ENCODE peak calls at places on chromosomes 16 and 17, in four cellular contexts. E, R, P and N are unnamed samples.

GRCh38 chr17:29615492-29616299 is 7.0 kb downstream of the CORO6 start:
- DNase-seq in E (peak), R (peak), P (peak), N (no peak)

GRCh38 chr17:7886227-7887037 is 2.2 kb upstream of the CHD3 start:
- DNase-seq in E (peak), R (no peak), P (no peak), N (peak)

GRCh38 chr17:32494621-32495346 is 8.0 kb downstream of the CDK5R1 start:
- DNase-seq in E (no peak), R (no peak), P (no peak), N (no peak)

GRCh38 chr17:44385287-44386181 is 3.9 kb downstream of the ITGA2B start:
- DNase-seq in E (peak), R (peak), P (peak), N (peak)

GRCh38 chr17:66301864-66302741 is at the start of gene PRKCA:
- DNase-seq in E (peak), R (peak), P (peak), N (peak)

GRCh38 chr17:39051001-39051605 is 83.9 kb upstream of the FBXO47 start:
- DNase-seq in E (no peak), R (no peak), P (no peak), N (no peak)

GRCh38 chr17:2695243-2695960 is 16.2 kb downstream of the CLUH start:
- DNase-seq in E (peak), R (no peak), P (no peak), N (no peak)

GRCh38 chr17:61495161-61495857 is 43.1 kb downstream of the TBX4 start:
- DNase-seq in E (no peak), R (no peak), P (no peak), N (no peak)

GRCh38 chr17:36632916-36633846 is 31.8 kb downstream of the MRM1 start:
- DNase-seq in E (no peak), R (no peak), P (no peak), N (no peak)

GRCh38 chr17:77724876-77725615 is 233.5 kb upstream of the TNRC6C start:
- DNase-seq in E (no peak), R (no peak), P (no peak), N (no peak)

GRCh38 chr17:57645950-57646686 is 99.0 kb downstream of the CCDC182 start:
- DNase-seq in E (no peak), R (no peak), P (no peak), N (no peak)

GRCh38 chr17:68457168-68457538 is at the start of gene WIPI1:
- DNase-seq in E (no peak), R (peak), P (no peak), N (no peak)

GRCh38 chr17:63881935-63882601 is at the start of gene GH2:
- DNase-seq in E (peak), R (peak), P (peak), N (peak)
- TF ChIP-seq ELF4 in E (no peak), R (no peak), P (no peak), N (no peak)

DNA sequence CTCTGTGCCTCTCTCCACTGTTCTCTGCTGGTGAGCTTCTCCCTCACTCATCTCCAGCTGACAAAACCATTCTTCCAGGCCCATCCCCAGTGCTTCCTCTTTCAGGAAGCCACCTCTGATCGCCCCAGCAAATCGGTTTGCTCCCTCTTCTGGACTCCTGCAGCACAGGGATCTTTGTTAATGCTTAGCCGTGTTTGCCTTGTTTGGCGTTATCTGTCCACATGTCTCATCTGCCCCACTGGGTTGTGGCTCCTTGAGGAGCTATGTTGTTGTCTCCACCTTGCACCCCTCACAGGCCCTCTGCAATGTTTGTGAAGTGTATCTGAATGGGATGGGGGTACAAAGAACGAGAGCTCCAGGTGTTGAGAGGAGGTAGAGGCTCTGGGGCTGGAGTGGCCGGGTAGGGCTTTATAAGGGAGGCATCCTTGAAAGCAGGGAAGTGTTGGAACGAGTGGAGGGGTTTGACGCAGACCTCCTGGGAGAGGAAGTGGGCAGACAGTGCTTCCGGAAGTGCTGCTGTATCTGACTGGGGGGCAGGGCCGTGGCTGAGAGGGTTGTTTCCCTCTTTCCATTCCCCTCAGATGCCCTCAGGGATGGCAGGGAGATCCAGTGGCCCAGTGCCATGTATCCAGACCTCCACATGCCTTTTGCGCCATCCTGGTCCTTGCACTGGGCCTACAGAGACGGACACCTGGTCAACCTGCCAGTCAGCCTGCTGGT is 27.8 kb downstream of the CASKIN2 start:
- DNase-seq in E (no peak), R (no peak), P (peak), N (no peak)
- TF ChIP-seq ELF4 in E (no peak), R (no peak), P (peak), N (no peak)

GRCh38 chr16:63808730-63809129 is 1313.1 kb downstream of the CDH11 start:
- DNase-seq in E (no peak), R (no peak), P (no peak), N (no peak)

GRCh38 chr16:63806794-63807506 is 1314.9 kb downstream of the CDH11 start:
- DNase-seq in E (no peak), R (no peak), P (no peak), N (no peak)

DNA sequence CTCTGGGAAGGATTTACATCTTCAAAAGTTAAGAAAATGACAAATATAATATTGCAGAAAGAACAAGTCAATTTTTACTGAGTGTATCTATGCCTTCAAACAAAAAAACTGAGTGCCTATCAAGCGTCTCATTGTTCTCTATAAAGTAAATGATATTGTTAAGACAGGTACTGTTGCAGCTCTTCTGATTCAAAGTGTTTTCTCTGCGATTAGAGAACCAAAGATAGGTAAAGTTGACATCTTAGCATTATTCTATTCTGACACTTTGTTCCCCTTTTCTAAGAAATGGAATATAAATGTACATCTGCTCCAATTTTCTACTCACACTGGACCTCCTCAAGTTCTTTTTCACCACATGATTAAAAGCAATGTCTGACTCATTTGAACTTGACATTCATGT is 1317.7 kb downstream of the CDH11 start:
- DNase-seq in E (no peak), R (no peak), P (no peak), N (no peak)
- TF ChIP-seq ELF4 in E (no peak), R (no peak), P (no peak), N (no peak)

GRCh38 chr17:75664099-75664549 is 2.8 kb downstream of the RECQL5 start:
- DNase-seq in E (no peak), R (no peak), P (no peak), N (no peak)
- TF ChIP-seq ELF4 in E (no peak), R (no peak), P (no peak), N (no peak)

DNA sequence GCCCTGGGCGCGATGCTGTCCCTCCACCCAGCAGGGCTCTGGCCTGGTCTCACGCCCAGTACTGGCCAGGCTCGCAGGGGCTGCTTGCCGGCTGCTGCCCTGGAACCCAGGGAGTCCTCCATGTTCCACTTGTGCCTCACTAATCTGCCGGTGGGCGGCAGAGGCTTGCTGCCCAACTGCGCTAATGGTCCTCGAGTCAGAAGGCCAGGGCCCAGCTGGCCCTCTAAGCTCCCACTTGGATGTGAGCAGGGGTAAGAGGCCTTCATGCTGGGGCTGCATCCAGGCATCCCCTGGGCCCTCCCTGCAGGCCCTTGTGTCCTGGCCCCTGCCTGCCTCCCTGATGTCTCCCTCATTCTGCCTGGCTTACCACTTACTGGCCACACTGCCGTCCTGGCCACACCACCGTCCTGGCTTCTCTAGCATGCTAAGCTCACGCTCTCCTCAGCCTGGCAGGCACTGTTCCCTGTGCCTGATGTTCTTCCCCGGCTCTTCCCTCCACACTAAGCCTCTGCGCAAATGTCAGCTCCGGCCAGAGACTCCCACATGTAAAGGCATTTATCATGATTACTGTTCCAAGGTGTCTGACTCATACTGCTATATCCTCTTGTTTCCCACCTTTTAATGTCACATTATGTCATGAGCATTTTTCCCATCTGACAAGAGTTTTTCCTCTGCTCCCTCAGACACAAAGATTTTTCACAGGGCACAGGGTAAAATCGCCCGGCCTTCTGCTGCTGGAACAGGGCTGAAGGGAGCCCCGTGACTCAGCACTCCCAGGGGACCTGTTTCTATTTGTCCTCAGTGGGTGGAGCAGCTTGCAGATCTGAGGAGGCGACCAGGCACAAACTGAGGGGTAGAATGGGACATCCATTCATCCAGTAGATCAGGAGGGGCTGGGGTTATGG is 15.9 kb downstream of the B9D1 start:
- DNase-seq in E (no peak), R (peak), P (peak), N (no peak)
- TF ChIP-seq ELF4 in E (no peak), R (no peak), P (no peak), N (no peak)

DNA sequence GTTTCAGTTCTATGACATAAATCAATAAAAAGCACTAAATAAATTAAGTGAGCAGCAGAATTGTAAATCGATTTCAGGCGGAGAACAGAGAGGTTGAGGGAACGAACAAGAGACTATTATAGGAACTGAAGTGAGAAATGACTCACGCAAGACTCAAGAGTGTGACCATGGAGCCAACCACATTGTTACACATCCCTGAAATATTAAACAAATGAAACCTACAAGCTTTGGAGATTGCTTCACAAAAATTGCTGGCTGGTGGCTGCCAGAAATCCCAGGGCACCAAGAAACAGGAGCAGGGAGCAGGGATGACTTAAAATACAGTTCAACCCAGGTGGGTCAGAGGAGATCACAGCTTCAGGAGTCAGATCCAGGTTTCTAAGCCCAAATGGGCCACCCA is 111.8 kb downstream of the GSG1L start:
- DNase-seq in E (no peak), R (no peak), P (no peak), N (no peak)
- TF ChIP-seq ELF4 in E (no peak), R (no peak), P (no peak), N (no peak)

GRCh38 chr16:22232277-22233049 is 26.4 kb downstream of the EEF2K start:
- DNase-seq in E (no peak), R (peak), P (no peak), N (peak)
- TF ChIP-seq ELF4 in E (no peak), R (no peak), P (no peak), N (no peak)

GRCh38 chr17:74042241-74042640 is 161.2 kb upstream of the RPL38 start:
- DNase-seq in E (no peak), R (no peak), P (no peak), N (no peak)

GRCh38 chr17:74040729-74041128 is 162.7 kb upstream of the RPL38 start:
- DNase-seq in E (no peak), R (no peak), P (no peak), N (no peak)

GRCh38 chr17:74045608-74046007 is 157.9 kb upstream of the RPL38 start:
- DNase-seq in E (no peak), R (no peak), P (no peak), N (no peak)

GRCh38 chr17:74042744-74043486 is 160.6 kb upstream of the RPL38 start:
- DNase-seq in E (no peak), R (peak), P (no peak), N (peak)

GRCh38 chr17:74043976-74044375 is 159.5 kb upstream of the RPL38 start:
- DNase-seq in E (no peak), R (no peak), P (no peak), N (no peak)
- TF ChIP-seq ELF4 in E (no peak), R (no peak), P (no peak), N (no peak)